ENCODE peak calls at places on chromosomes 4 and X, in ten cellular contexts. M is Peyer's patch, X is A549, G is lower leg skin, P is esophagus muscularis mucosa, V is IMR-90, L is adrenal gland, C is endothelial cell of umbilical vein, U is stomach, R is prostate gland. Z is an unnamed sample.

GRCh38 chr4:37584087-37584486 is 102.1 kb downstream of the RELL1 start:
- DNase-seq in R (no peak), V (no peak), C (no peak), U (peak; percentile 58), L (no peak), P (no peak), X (no peak), G (no peak), M (peak; percentile 88), Z (no peak)

GRCh38 chr4:183400035-183400434 is 44.4 kb upstream of the CDKN2AIP start:
- DNase-seq in V (no peak), M (no peak), U (no peak), R (no peak), G (no peak), L (no peak), C (no peak), X (no peak), P (no peak), Z (no peak)

GRCh38 chr4:12140864-12141263 is 712.2 kb upstream of the HS3ST1 start:
- DNase-seq in V (no peak), R (no peak), L (no peak), X (no peak), U (no peak), M (no peak), G (no peak), P (no peak), C (no peak), Z (no peak)

GRCh38 chr4:47744253-47744652 is 93.6 kb downstream of the CORIN start:
- DNase-seq in P (no peak), X (no peak), U (no peak), R (no peak), L (no peak), G (no peak), C (no peak), M (no peak), V (no peak), Z (no peak)

GRCh38 chrX:54825716-54826428 is 18.3 kb downstream of the MAGED2 start:
- DNase-seq in L (no peak), X (peak; percentile 5), U (no peak), M (no peak), P (peak; percentile 14), R (no peak), G (no peak), V (peak; percentile 7), C (no peak), Z (no peak)

GRCh38 chrX:65821721-65822496 is 154.5 kb downstream of the MSN start:
- DNase-seq in C (no peak), X (no peak), L (no peak), G (no peak), M (peak; percentile 61), R (peak; percentile 4), V (no peak), U (no peak), P (no peak), Z (no peak)

GRCh38 chr4:338759-339097 is 1.1 kb downstream of the ZNF141 start:
- DNase-seq in P (no peak), G (no peak), U (no peak), C (no peak), V (no peak), X (no peak), R (no peak), L (peak; percentile 27), M (no peak), Z (no peak)

GRCh38 chr4:169147217-169147616 is 123.5 kb downstream of the SH3RF1 start:
- DNase-seq in R (no peak), U (no peak), C (peak; percentile 73), M (no peak), P (no peak), G (no peak), L (no peak), V (peak; percentile 34), X (no peak), Z (no peak)

GRCh38 chr4:7198440-7199128 is 6.2 kb downstream of the SORCS2 start:
- DNase-seq in G (peak; percentile 67), V (no peak), X (no peak), U (no peak), M (peak; percentile 38), R (no peak), C (no peak), P (no peak), L (no peak), Z (no peak)

GRCh38 chr4:156419080-156419638 is 465.5 kb upstream of the CTSO start:
- DNase-seq in X (no peak), R (no peak), G (no peak), C (no peak), L (no peak), M (no peak), P (no peak), U (no peak), V (no peak), Z (no peak)

GRCh38 chr4:184983660-184984356 is 34.5 kb upstream of the HELT start:
- DNase-seq in R (peak; percentile 44), U (peak; percentile 43), M (peak; percentile 81), C (peak; percentile 25), V (peak; percentile 37), P (no peak), G (peak; percentile 88), X (peak; percentile 46), L (peak; percentile 63), Z (peak; percentile 43)

GRCh38 chr4:2247128-2248043 is 5.5 kb upstream of the HAUS3 start:
- DNase-seq in L (peak; percentile 54), X (no peak), R (no peak), V (no peak), C (no peak), U (peak; percentile 25), M (peak; percentile 40), P (peak; percentile 86), G (peak; percentile 82), Z (peak; percentile 1)

DNA sequence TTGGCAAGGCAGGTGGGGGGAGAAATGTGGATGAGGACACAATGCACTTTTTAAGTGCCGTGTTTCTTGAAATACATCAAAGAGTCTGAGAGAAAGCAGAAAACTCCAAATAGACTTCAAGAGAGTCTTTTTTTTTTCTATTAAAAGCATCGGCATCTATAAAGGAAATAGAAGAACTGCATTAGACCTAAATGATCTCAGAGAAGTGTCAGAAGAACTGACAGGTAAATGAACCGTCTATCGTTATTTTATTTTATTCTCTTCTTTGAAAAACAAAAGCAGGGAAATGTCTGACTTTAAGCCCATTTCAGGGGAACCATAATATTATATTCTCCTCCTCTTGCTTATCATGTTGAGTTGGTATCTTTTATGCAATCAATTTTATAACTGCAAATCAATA is 2430.0 kb downstream of the PCDH7 start:
- DNase-seq in P (no peak), C (no peak), M (no peak), U (no peak), R (no peak), V (no peak), X (no peak), G (no peak), L (no peak), Z (no peak)
- TF ChIP-seq POLR2A in P (no peak), C (no peak), M (no peak), U (no peak), R (no peak), V (no peak), X (no peak), G (no peak), L (no peak), Z (no peak)

GRCh38 chrX:3811331-3812311 is 98.2 kb upstream of the PRKX start:
- DNase-seq in V (peak; percentile 58), G (no peak), P (no peak), X (peak; percentile 48), M (peak; percentile 71), C (no peak), U (peak; percentile 31), L (peak; percentile 26), R (no peak), Z (no peak)

GRCh38 chrX:3820170-3820569 is 106.7 kb upstream of the PRKX start:
- DNase-seq in M (no peak), V (peak; percentile 93), P (no peak), X (no peak), C (no peak), R (no peak), G (no peak), L (no peak), U (no peak), Z (no peak)

GRCh38 chrX:3815896-3816664 is 102.6 kb upstream of the PRKX start:
- DNase-seq in P (peak; percentile 92), V (peak; percentile 12), G (peak; percentile 93), M (peak; percentile 78), U (peak; percentile 67), R (peak; percentile 28), L (peak; percentile 61), X (peak; percentile 42), C (peak; percentile 28), Z (no peak)
- TF ChIP-seq POLR2A in P (no peak), V (peak; percentile 10), G (no peak), M (peak; percentile 26), U (no peak), R (no peak), L (no peak), X (no peak), C (no peak), Z (no peak)

DNA sequence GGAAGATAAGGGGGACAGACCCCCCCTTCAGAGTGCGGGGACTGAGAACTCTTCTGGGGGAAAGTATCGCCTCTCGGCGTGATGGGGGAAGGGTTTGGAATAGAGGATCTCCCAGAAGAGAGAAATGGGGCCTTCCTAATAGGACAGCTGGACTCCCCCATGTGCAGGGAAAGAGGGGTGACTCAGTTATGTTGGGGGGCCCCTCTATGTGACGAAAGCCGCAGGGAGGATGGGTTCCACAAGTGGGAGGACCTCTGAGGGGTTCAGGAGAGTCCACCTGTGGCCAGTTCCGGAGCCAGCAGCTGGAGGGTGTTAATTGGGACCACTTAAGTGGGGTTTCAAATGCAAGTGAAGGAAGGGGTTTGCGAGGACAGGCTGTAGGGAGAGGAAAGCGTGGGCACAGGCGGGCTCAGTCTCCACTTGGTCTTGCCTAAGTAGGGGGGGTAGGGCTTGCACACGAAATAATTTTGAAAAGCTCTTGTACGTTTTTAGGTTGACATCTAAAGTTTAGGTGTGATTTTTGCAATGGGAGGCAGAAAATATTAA is 721 bp downstream of the SUV39H1 start:
- DNase-seq in M (no peak), R (no peak), V (no peak), C (peak; percentile 15), L (no peak), X (no peak), U (no peak), G (no peak), P (no peak), Z (peak; percentile 38)
- TF ChIP-seq POLR2A in M (no peak), R (no peak), V (no peak), C (no peak), L (no peak), X (no peak), U (no peak), G (no peak), P (no peak), Z (no peak)

DNA sequence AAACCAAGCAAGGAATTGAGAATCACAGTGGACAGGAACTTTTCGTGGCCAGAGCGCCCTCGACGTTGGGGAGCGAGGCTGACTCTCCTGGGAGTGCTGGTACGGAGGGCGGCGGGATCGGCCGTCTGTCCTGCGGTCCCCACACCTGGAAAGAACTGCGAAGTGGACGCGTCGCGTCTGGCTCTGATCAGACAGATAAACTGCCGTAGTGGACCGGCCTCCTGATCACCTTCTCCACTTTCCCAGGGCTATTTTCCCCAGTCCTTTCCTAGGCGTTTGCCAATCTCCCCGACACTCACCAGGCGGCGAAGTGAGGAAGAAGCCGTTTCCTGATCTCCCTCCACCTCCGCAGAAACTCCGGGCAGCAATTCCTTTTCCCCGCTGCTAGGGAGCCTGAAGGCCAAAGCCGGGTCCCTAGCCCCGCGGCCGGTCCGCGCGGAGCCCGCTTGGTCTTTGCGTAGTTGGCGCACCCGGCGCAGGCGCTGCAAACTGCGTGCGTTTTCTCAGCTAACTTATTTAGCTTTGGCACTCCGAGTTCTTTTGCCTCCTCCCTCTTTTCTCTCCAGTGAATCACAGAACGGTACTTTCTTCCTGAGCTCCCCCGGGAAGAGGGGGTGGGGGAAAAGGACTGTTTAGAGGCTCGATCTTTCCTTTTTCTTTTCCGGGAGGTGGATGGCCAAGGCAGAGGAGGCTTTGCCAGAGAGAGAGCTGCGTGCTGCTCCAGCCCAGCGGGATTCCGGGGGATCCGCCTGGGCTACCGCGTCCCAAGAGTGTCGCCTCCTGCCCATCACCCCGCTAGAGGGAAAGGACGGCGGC is at the start of gene ARSJ:
- DNase-seq in C (peak; percentile 82), R (peak; percentile 62), X (peak; percentile 58), V (peak; percentile 88), M (peak; percentile 55), G (peak; percentile 87), U (peak; percentile 56), P (no peak), L (peak; percentile 57), Z (peak; percentile 19)
- TF ChIP-seq POLR2A in C (peak; percentile 86), R (peak; percentile 70), X (no peak), V (peak; percentile 74), M (no peak), G (no peak), U (no peak), P (no peak), L (peak; percentile 16), Z (peak; percentile 55)